ENCODE peak calls at places on chromosomes 2 and 18, in six cellular contexts. H is dorsolateral prefrontal cortex, K is epithelial cell of proximal tubule, S is Calu3, D is tibial artery, V is heart left ventricle. B is an unnamed sample.
A peak's percentile ranks its signal among the peaks of the same experiment; 100 is the strongest.

GRCh38 chr2:142170847-142171246 is 40.0 kb upstream of the LRP1B start:
- DNase-seq in H (no peak), K (no peak), S (no peak), D (no peak), V (no peak), B (no peak)

GRCh38 chr2:9796056-9796792 is 47.0 kb upstream of the TAF1B start:
- DNase-seq in H (no peak), K (no peak), S (no peak), D (no peak), V (no peak), B (no peak)

GRCh38 chr18:75247601-75248421 is 37.2 kb downstream of the TSHZ1 start:
- DNase-seq in H (no peak), K (peak; percentile 59), S (no peak), D (no peak), V (no peak), B (no peak)

GRCh38 chr2:67846341-67847070 is 216.3 kb downstream of the C1D start:
- DNase-seq in H (no peak), K (peak; percentile 94), S (peak; percentile 88), D (peak; percentile 85), V (peak; percentile 68), B (peak; percentile 73)

GRCh38 chr2:101873543-101873942 is 118.2 kb upstream of the IL1R2 start:
- DNase-seq in H (no peak), K (no peak), S (no peak), D (no peak), V (no peak), B (no peak)

GRCh38 chr2:64142817-64143153 is 1.4 kb downstream of the PELI1 start:
- DNase-seq in H (no peak), K (no peak), S (no peak), D (no peak), V (no peak), B (no peak)

GRCh38 chr2:71705171-71705960 is 252.0 kb downstream of the DYSF start:
- DNase-seq in H (no peak), K (no peak), S (no peak), D (no peak), V (peak; percentile 25), B (no peak)

GRCh38 chr2:98295275-98295674 is 51.0 kb upstream of the CNGA3 start:
- DNase-seq in H (no peak), K (no peak), S (no peak), D (no peak), V (no peak), B (no peak)

GRCh38 chr2:108199726-108200125 is 40.0 kb upstream of the SULT1C3 start:
- DNase-seq in H (no peak), K (peak; percentile 23), S (no peak), D (no peak), V (no peak), B (peak; percentile 55)

GRCh38 chr18:741931-742512 is 29.6 kb upstream of the ENOSF1 start:
- DNase-seq in H (no peak), K (peak; percentile 12), S (no peak), D (no peak), V (no peak), B (no peak)

DNA sequence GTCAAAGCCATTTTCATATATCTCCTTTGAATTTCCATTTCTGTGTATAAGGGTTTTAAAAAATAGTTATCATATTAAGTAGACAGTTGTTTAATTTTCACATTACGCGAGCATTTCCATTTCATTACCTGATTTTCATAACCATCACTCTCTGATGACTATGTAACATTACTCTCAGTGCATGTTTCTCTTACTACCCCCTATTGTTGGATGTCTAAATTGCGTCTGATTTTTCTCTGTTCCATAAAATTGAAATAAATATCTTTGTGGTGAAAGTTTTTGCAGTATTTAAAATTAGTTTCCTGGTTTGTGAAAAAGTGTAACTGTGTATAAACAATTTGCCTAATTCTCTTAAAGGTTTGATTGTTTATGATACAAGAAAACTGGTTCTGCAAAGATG is 123.8 kb downstream of the MYO1B start:
- DNase-seq in H (no peak), K (no peak), S (no peak), D (no peak), V (no peak), B (no peak)
- TF ChIP-seq CTCF in H (no peak), K (peak; percentile 46), S (no peak), D (no peak), V (peak; percentile 30), B (no peak)

DNA sequence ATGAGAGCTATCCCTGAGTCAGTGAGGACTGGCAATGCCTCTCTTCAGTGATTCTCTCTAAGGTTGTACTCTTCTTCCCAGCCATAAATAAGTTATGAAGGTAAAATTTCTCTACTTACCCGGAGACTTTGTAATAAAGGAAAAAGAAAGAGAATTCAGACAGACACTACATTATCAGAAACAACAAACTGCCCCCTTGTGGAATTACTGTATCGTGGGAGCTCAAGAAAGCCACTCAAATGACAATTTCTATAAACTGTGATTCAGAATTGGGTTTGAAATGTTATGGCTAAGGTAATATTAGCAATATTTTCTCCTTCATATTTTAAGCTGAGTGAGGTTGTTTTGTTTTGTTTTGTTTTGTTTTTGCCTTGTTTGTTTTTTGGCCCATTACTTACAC is 155.8 kb upstream of the TANK start:
- DNase-seq in H (no peak), K (no peak), S (no peak), D (no peak), V (no peak), B (no peak)
- TF ChIP-seq CTCF in H (peak; percentile 45), K (peak; percentile 58), S (peak; percentile 29), D (peak; percentile 19), V (peak; percentile 48), B (peak; percentile 32)

DNA sequence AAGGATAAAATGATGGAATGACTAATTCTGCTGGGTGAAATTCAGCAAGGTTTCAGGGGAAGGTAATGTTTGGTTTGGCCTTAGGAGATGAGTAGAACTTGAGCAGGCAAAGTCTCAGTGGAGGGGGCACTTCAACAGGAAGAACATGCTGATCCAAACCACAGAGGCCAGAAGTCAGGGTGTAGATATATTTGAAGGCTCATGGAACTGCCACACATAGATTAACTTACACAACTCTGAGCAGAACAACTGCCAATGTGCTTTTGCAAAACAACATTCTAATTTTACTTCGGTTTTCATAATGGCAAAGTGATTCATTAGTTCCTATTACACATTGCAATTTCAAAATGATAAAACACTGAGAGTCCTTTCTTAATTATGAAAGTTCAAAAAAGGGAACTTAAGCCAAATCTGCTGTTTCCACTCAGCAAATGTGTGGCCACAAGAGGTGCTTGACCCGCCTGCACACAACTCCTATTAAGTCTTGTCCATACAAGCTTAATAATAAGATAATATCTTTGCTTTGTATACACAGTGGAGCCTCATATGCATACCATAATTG is 284.8 kb downstream of the MREG start:
- DNase-seq in H (no peak), K (no peak), S (no peak), D (peak; percentile 77), V (no peak), B (no peak)
- TF ChIP-seq CTCF in H (no peak), K (no peak), S (no peak), D (no peak), V (no peak), B (no peak)

GRCh38 chr2:40448476-40449079 is 3.3 kb downstream of the SLC8A1 start:
- DNase-seq in H (no peak), K (no peak), S (no peak), D (no peak), V (no peak), B (no peak)
- TF ChIP-seq CTCF in H (peak; percentile 57), K (peak; percentile 83), S (peak; percentile 28), D (peak; percentile 49), V (peak; percentile 64), B (peak; percentile 66)

DNA sequence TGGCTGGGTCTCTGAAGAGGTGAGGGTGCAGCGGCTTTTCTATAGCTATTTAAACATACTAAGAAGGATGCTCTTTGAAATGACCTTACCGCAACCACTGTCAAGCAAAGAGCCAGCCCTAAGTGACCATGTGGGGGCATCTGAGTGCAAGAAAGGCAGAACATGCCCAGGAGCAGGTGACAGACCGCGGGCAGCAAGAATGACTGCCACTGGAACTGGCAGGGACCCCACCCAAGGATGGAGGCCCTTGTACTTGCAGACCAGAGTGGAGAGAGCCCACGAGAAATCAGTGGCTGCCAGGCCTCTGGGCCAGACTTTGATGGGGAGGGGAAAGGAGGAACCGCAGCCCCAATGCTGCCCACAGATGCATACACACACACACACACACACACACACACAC is 33.1 kb downstream of the DNMT3A start:
- DNase-seq in H (no peak), K (no peak), S (no peak), D (no peak), V (no peak), B (no peak)
- TF ChIP-seq CTCF in H (no peak), K (no peak), S (no peak), D (no peak), V (peak; percentile 3), B (no peak)